ENCODE peak calls at places on chromosomes 1 and 21, in five cellular contexts. One of them, this sample, is unnamed.

GRCh38 chr1:244605835-244606234 is 47.1 kb upstream of the DESI2 start:
- DNase-seq in pancreas: no peak
- DNase-seq in fibroblast of lung: no peak
- DNase-seq in right cardiac atrium: no peak
- DNase-seq in colonic mucosa: no peak
- DNase-seq in this sample: no peak

GRCh38 chr1:77394166-77394565 is 112.3 kb downstream of the AK5 start:
- DNase-seq in pancreas: no peak
- DNase-seq in fibroblast of lung: peak; percentile 85
- DNase-seq in colonic mucosa: no peak
- DNase-seq in right cardiac atrium: no peak
- DNase-seq in this sample: no peak

GRCh38 chr1:79845951-79846350 is 839.4 kb upstream of the ADGRL4 start:
- DNase-seq in fibroblast of lung: peak; percentile 28
- DNase-seq in right cardiac atrium: no peak
- DNase-seq in colonic mucosa: no peak
- DNase-seq in pancreas: no peak
- DNase-seq in this sample: no peak

GRCh38 chr1:21734526-21734925 is 48.4 kb downstream of the USP48 start:
- DNase-seq in right cardiac atrium: no peak
- DNase-seq in fibroblast of lung: peak; percentile 6
- DNase-seq in pancreas: no peak
- DNase-seq in colonic mucosa: no peak
- DNase-seq in this sample: no peak

GRCh38 chr1:221543529-221544120 is 198.3 kb downstream of the DUSP10 start:
- DNase-seq in fibroblast of lung: peak; percentile 27
- DNase-seq in colonic mucosa: no peak
- DNase-seq in pancreas: no peak
- DNase-seq in right cardiac atrium: no peak
- DNase-seq in this sample: no peak

GRCh38 chr1:65958561-65959350 is 166.1 kb downstream of the PDE4B start:
- DNase-seq in colonic mucosa: no peak
- DNase-seq in pancreas: no peak
- DNase-seq in right cardiac atrium: peak; percentile 73
- DNase-seq in fibroblast of lung: peak; percentile 30
- DNase-seq in this sample: no peak

GRCh38 chr1:1022322-1023090 is 2.6 kb downstream of the AGRN start:
- DNase-seq in fibroblast of lung: no peak
- DNase-seq in right cardiac atrium: no peak
- DNase-seq in colonic mucosa: no peak
- DNase-seq in pancreas: peak; percentile 34
- DNase-seq in this sample: no peak

GRCh38 chr1:206895837-206896242 is 1.4 kb upstream of the IL24 start:
- DNase-seq in fibroblast of lung: peak; percentile 22
- DNase-seq in pancreas: no peak
- DNase-seq in colonic mucosa: no peak
- DNase-seq in right cardiac atrium: no peak
- DNase-seq in this sample: no peak

GRCh38 chr1:226111865-226112395 is 49.4 kb downstream of the H3-3A start:
- DNase-seq in right cardiac atrium: no peak
- DNase-seq in pancreas: no peak
- DNase-seq in fibroblast of lung: no peak
- DNase-seq in colonic mucosa: no peak
- DNase-seq in this sample: no peak

GRCh38 chr1:93207211-93207610 is 26.7 kb downstream of the CCDC18 start:
- DNase-seq in fibroblast of lung: no peak
- DNase-seq in pancreas: no peak
- DNase-seq in colonic mucosa: no peak
- DNase-seq in right cardiac atrium: no peak
- DNase-seq in this sample: no peak

GRCh38 chr1:212606734-212607205 is 1.8 kb upstream of the ATF3 start:
- DNase-seq in fibroblast of lung: no peak
- DNase-seq in colonic mucosa: peak; percentile 87
- DNase-seq in right cardiac atrium: peak; percentile 69
- DNase-seq in pancreas: peak; percentile 88
- DNase-seq in this sample: peak; percentile 31

GRCh38 chr1:182826892-182827291 is 12.3 kb upstream of the DHX9 start:
- DNase-seq in fibroblast of lung: no peak
- DNase-seq in right cardiac atrium: no peak
- DNase-seq in colonic mucosa: no peak
- DNase-seq in pancreas: no peak
- DNase-seq in this sample: no peak

GRCh38 chr1:40783001-40783905 is at the start of gene KCNQ4:
- DNase-seq in colonic mucosa: peak; percentile 73
- DNase-seq in pancreas: peak; percentile 71
- DNase-seq in fibroblast of lung: peak; percentile 17
- DNase-seq in right cardiac atrium: peak; percentile 81
- DNase-seq in this sample: peak; percentile 60

GRCh38 chr1:236139495-236139894 is 2.8 kb upstream of the GPR137B start:
- DNase-seq in colonic mucosa: no peak
- DNase-seq in fibroblast of lung: no peak
- DNase-seq in right cardiac atrium: no peak
- DNase-seq in pancreas: no peak
- DNase-seq in this sample: no peak

GRCh38 chr1:63969461-63969893 is 195.7 kb downstream of the ROR1 start:
- DNase-seq in right cardiac atrium: no peak
- DNase-seq in fibroblast of lung: peak; percentile 61
- DNase-seq in colonic mucosa: no peak
- DNase-seq in pancreas: no peak
- DNase-seq in this sample: no peak

GRCh38 chr1:22255341-22256212 is 112.7 kb upstream of the WNT4 start:
- DNase-seq in pancreas: no peak
- DNase-seq in fibroblast of lung: no peak
- DNase-seq in right cardiac atrium: no peak
- DNase-seq in colonic mucosa: peak; percentile 63
- DNase-seq in this sample: no peak

GRCh38 chr1:209368864-209369598 is 214.5 kb upstream of the CAMK1G start:
- DNase-seq in colonic mucosa: no peak
- DNase-seq in fibroblast of lung: peak; percentile 97
- DNase-seq in pancreas: no peak
- DNase-seq in right cardiac atrium: peak; percentile 47
- DNase-seq in this sample: peak; percentile 29

GRCh38 chr1:178486100-178487069 is 10.4 kb downstream of the CLEC20A start:
- DNase-seq in colonic mucosa: no peak
- DNase-seq in right cardiac atrium: no peak
- DNase-seq in fibroblast of lung: peak; percentile 9
- DNase-seq in pancreas: no peak
- DNase-seq in this sample: no peak

GRCh38 chr1:29145739-29146437 is 22.2 kb upstream of the TMEM200B start:
- DNase-seq in fibroblast of lung: peak; percentile 93
- DNase-seq in pancreas: no peak
- DNase-seq in right cardiac atrium: no peak
- DNase-seq in colonic mucosa: peak; percentile 33
- DNase-seq in this sample: no peak

GRCh38 chr1:28582248-28582615 is 9.8 kb upstream of the RAB42 start:
- DNase-seq in fibroblast of lung: peak; percentile 43
- DNase-seq in right cardiac atrium: no peak
- DNase-seq in colonic mucosa: peak; percentile 35
- DNase-seq in pancreas: no peak
- DNase-seq in this sample: no peak

GRCh38 chr21:37045556-37045955 is 27.3 kb downstream of the PIGP start:
- DNase-seq in right cardiac atrium: no peak
- DNase-seq in pancreas: no peak
- DNase-seq in fibroblast of lung: no peak
- DNase-seq in colonic mucosa: no peak
- DNase-seq in this sample: no peak

GRCh38 chr1:192445849-192446489 is 129.2 kb downstream of the RGS21 start:
- DNase-seq in fibroblast of lung: peak; percentile 40
- DNase-seq in colonic mucosa: peak; percentile 59
- DNase-seq in right cardiac atrium: peak; percentile 44
- DNase-seq in pancreas: peak; percentile 28
- DNase-seq in this sample: no peak

GRCh38 chr1:4045397-4046010 is 145.4 kb upstream of the C1orf174 start:
- DNase-seq in colonic mucosa: no peak
- DNase-seq in fibroblast of lung: no peak
- DNase-seq in pancreas: no peak
- DNase-seq in right cardiac atrium: no peak
- DNase-seq in this sample: no peak

GRCh38 chr1:55007626-55008025 is 8.9 kb downstream of the BSND start:
- DNase-seq in colonic mucosa: no peak
- DNase-seq in right cardiac atrium: no peak
- DNase-seq in pancreas: no peak
- DNase-seq in fibroblast of lung: peak; percentile 82
- DNase-seq in this sample: no peak

GRCh38 chr1:164576311-164577271 is 17.6 kb downstream of the PBX1 start:
- DNase-seq in colonic mucosa: no peak
- DNase-seq in fibroblast of lung: peak; percentile 64
- DNase-seq in pancreas: no peak
- DNase-seq in right cardiac atrium: peak; percentile 79
- DNase-seq in this sample: peak; percentile 41

GRCh38 chr1:112997781-112998180 is 41.8 kb upstream of the SLC16A1 start:
- DNase-seq in right cardiac atrium: no peak
- DNase-seq in pancreas: no peak
- DNase-seq in fibroblast of lung: peak; percentile 25
- DNase-seq in colonic mucosa: no peak
- DNase-seq in this sample: no peak

GRCh38 chr1:234118911-234119310 is 214.4 kb downstream of the SLC35F3 start:
- DNase-seq in pancreas: no peak
- DNase-seq in right cardiac atrium: no peak
- DNase-seq in fibroblast of lung: no peak
- DNase-seq in colonic mucosa: no peak
- DNase-seq in this sample: no peak

GRCh38 chr1:54273092-54273836 is 73.3 kb downstream of the MRPL37 start:
- DNase-seq in colonic mucosa: peak; percentile 48
- DNase-seq in right cardiac atrium: peak; percentile 86
- DNase-seq in fibroblast of lung: peak; percentile 92
- DNase-seq in pancreas: peak; percentile 52
- DNase-seq in this sample: peak; percentile 60

GRCh38 chr1:9910080-9910424 is at the start of gene CTNNBIP1:
- DNase-seq in fibroblast of lung: no peak
- DNase-seq in right cardiac atrium: no peak
- DNase-seq in colonic mucosa: no peak
- DNase-seq in pancreas: no peak
- DNase-seq in this sample: no peak

GRCh38 chr1:36951761-36952160 is 82.6 kb downstream of the GRIK3 start:
- DNase-seq in fibroblast of lung: no peak
- DNase-seq in right cardiac atrium: no peak
- DNase-seq in colonic mucosa: no peak
- DNase-seq in pancreas: no peak
- DNase-seq in this sample: no peak

GRCh38 chr1:224054012-224054411 is 59.9 kb upstream of the FBXO28 start:
- DNase-seq in right cardiac atrium: no peak
- DNase-seq in fibroblast of lung: no peak
- DNase-seq in pancreas: no peak
- DNase-seq in colonic mucosa: no peak
- DNase-seq in this sample: no peak

GRCh38 chr1:22057861-22058260 is 5.4 kb downstream of the CDC42 start:
- DNase-seq in colonic mucosa: no peak
- DNase-seq in pancreas: no peak
- DNase-seq in fibroblast of lung: no peak
- DNase-seq in right cardiac atrium: no peak
- DNase-seq in this sample: no peak

GRCh38 chr1:232728507-232729263 is 76.5 kb upstream of the MAP10 start:
- DNase-seq in fibroblast of lung: peak; percentile 28
- DNase-seq in right cardiac atrium: no peak
- DNase-seq in colonic mucosa: no peak
- DNase-seq in pancreas: no peak
- DNase-seq in this sample: no peak

GRCh38 chr1:232725303-232726047 is 79.7 kb upstream of the MAP10 start:
- DNase-seq in pancreas: no peak
- DNase-seq in colonic mucosa: no peak
- DNase-seq in right cardiac atrium: no peak
- DNase-seq in fibroblast of lung: no peak
- DNase-seq in this sample: no peak

GRCh38 chr1:232722626-232723025 is 82.6 kb upstream of the MAP10 start:
- DNase-seq in colonic mucosa: no peak
- DNase-seq in right cardiac atrium: no peak
- DNase-seq in pancreas: no peak
- DNase-seq in fibroblast of lung: peak; percentile 57
- DNase-seq in this sample: no peak

GRCh38 chr1:232726048-232726779 is 79.0 kb upstream of the MAP10 start:
- DNase-seq in right cardiac atrium: no peak
- DNase-seq in colonic mucosa: no peak
- DNase-seq in pancreas: no peak
- DNase-seq in fibroblast of lung: peak; percentile 92
- DNase-seq in this sample: no peak
- H3K9me3 ChIP-seq in right cardiac atrium: no peaks in the 10 kb centered on the region
- H3K9me3 ChIP-seq in colonic mucosa: no peaks in the 10 kb centered on the region
- H3K9me3 ChIP-seq in pancreas: no peaks in the 10 kb centered on the region
- H3K9me3 ChIP-seq in fibroblast of lung: no peaks in the 10 kb centered on the region
- H3K9me3 ChIP-seq in this sample: no peaks in the 10 kb centered on the region

GRCh38 chr21:41109174-41109573 is 58.8 kb upstream of the BACE2 start:
- DNase-seq in fibroblast of lung: no peak
- DNase-seq in right cardiac atrium: no peak
- DNase-seq in colonic mucosa: no peak
- DNase-seq in pancreas: no peak
- DNase-seq in this sample: no peak

GRCh38 chr21:41110664-41111063 is 57.3 kb upstream of the BACE2 start:
- DNase-seq in right cardiac atrium: no peak
- DNase-seq in colonic mucosa: no peak
- DNase-seq in pancreas: no peak
- DNase-seq in fibroblast of lung: no peak
- DNase-seq in this sample: no peak

GRCh38 chr21:41111681-41112080 is 56.3 kb upstream of the BACE2 start:
- DNase-seq in right cardiac atrium: no peak
- DNase-seq in fibroblast of lung: no peak
- DNase-seq in colonic mucosa: no peak
- DNase-seq in pancreas: no peak
- DNase-seq in this sample: no peak

GRCh38 chr21:41107602-41108001 is 60.4 kb upstream of the BACE2 start:
- DNase-seq in pancreas: no peak
- DNase-seq in fibroblast of lung: no peak
- DNase-seq in colonic mucosa: no peak
- DNase-seq in right cardiac atrium: no peak
- DNase-seq in this sample: no peak

GRCh38 chr21:41112740-41113692 is 54.9 kb upstream of the BACE2 start:
- DNase-seq in fibroblast of lung: peak; percentile 99
- DNase-seq in colonic mucosa: no peak
- DNase-seq in right cardiac atrium: no peak
- DNase-seq in pancreas: no peak
- DNase-seq in this sample: no peak
- H3K4me3 ChIP-seq in fibroblast of lung: no peak overlapping the region
- H3K4me3 ChIP-seq in colonic mucosa: no peak overlapping the region
- H3K4me3 ChIP-seq in right cardiac atrium: no peak overlapping the region
- H3K4me3 ChIP-seq in pancreas: no peak overlapping the region
- H3K4me3 ChIP-seq in this sample: peak overlapping the region; percentile 21

GRCh38 chr1:227661495-227661894 is 73.6 kb downstream of the JMJD4 start:
- DNase-seq in pancreas: no peak
- DNase-seq in colonic mucosa: no peak
- DNase-seq in right cardiac atrium: no peak
- DNase-seq in fibroblast of lung: no peak
- DNase-seq in this sample: no peak
- H3K9me3 ChIP-seq in pancreas: peaks cover 19% of the 10 kb centered on the region
- H3K9me3 ChIP-seq in colonic mucosa: peaks cover 27% of the 10 kb centered on the region
- H3K9me3 ChIP-seq in right cardiac atrium: peaks cover 28% of the 10 kb centered on the region
- H3K9me3 ChIP-seq in fibroblast of lung: no peaks in the 10 kb centered on the region
- H3K9me3 ChIP-seq in this sample: peaks cover 100% of the 10 kb centered on the region

DNA sequence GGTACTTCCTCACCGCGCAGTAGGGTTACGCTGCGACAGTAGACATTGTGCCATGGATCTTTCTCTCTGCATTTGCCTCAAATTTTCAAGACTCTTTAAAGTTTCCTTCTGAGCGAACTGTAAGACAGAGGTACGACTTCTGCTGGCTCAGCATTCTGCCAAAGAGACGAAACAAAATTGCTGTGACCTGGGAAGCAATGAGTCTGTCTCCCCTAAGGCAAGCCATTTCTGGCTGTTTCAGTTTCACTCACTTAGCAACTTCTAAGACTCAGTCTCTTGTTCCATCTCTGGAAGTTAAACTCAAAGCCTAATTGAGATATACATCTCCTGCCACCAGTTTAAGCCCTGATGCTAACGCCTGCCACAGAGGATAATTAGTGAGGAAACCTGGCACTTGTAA is 510.9 kb upstream of the DAB1 start:
- DNase-seq in colonic mucosa: no peak
- DNase-seq in pancreas: no peak
- DNase-seq in fibroblast of lung: no peak
- DNase-seq in right cardiac atrium: no peak
- DNase-seq in this sample: no peak
- H3K4me3 ChIP-seq in colonic mucosa: no peak overlapping the region
- H3K4me3 ChIP-seq in pancreas: no peak overlapping the region
- H3K4me3 ChIP-seq in fibroblast of lung: no peak overlapping the region
- H3K4me3 ChIP-seq in right cardiac atrium: no peak overlapping the region
- H3K4me3 ChIP-seq in this sample: no peak overlapping the region